ENCODE peak calls at places on chromosomes 3 and 15, in nine cellular contexts. Q, E, M, U, Z, O, A, X and H are unnamed samples.

GRCh38 chr3:182795383-182795782 is 2.1 kb downstream of the ATP11B start:
- DNase-seq in Q (peak), E (no peak), M (no peak), U (peak), Z (no peak), O (no peak), A (peak), X (no peak), H (no peak)

GRCh38 chr3:116188231-116188785 is 257.0 kb downstream of the LSAMP start:
- DNase-seq in Q (peak), E (no peak), M (no peak), U (no peak), Z (no peak), O (no peak), A (no peak), X (no peak), H (no peak)

GRCh38 chr15:39472661-39473657 is 107.9 kb upstream of the THBS1 start:
- DNase-seq in Q (no peak), E (no peak), M (peak), U (no peak), Z (peak), O (no peak), A (peak), X (no peak), H (no peak)

GRCh38 chr15:62569460-62570404 is 404.6 kb upstream of the C2CD4B start:
- DNase-seq in Q (peak), E (no peak), M (peak), U (no peak), Z (peak), O (no peak), A (peak), X (peak), H (no peak)

GRCh38 chr3:132347095-132347494 is 29.9 kb downstream of the ACP3 start:
- DNase-seq in Q (peak), E (no peak), M (peak), U (no peak), Z (no peak), O (no peak), A (peak), X (no peak), H (no peak)

GRCh38 chr3:66398228-66399025 is 102.4 kb downstream of the LRIG1 start:
- DNase-seq in Q (no peak), E (no peak), M (no peak), U (no peak), Z (no peak), O (no peak), A (peak), X (no peak), H (peak)

GRCh38 chr3:51908026-51908425 is 4.9 kb upstream of the IQCF1 start:
- DNase-seq in Q (no peak), E (no peak), M (no peak), U (no peak), Z (no peak), O (no peak), A (no peak), X (no peak), H (no peak)

GRCh38 chr3:157201648-157202278 is 41.8 kb upstream of the CCNL1 start:
- DNase-seq in Q (peak), E (no peak), M (no peak), U (no peak), Z (no peak), O (no peak), A (peak), X (no peak), H (no peak)

GRCh38 chr3:195750797-195751520 is 30.2 kb downstream of the MUC20 start:
- DNase-seq in Q (no peak), E (no peak), M (no peak), U (no peak), Z (no peak), O (no peak), A (no peak), X (no peak), H (no peak)

GRCh38 chr15:87816811-87817210 is 439.7 kb downstream of the NTRK3 start:
- DNase-seq in Q (peak), E (no peak), M (no peak), U (no peak), Z (no peak), O (peak), A (peak), X (no peak), H (no peak)

GRCh38 chr3:5016218-5017161 is 37.3 kb downstream of the BHLHE40 start:
- DNase-seq in Q (peak), E (no peak), M (peak), U (no peak), Z (no peak), O (peak), A (no peak), X (no peak), H (no peak)

GRCh38 chr3:162764672-162765071 is 1268.1 kb downstream of the OTOL1 start:
- DNase-seq in Q (no peak), E (no peak), M (no peak), U (no peak), Z (no peak), O (no peak), A (no peak), X (no peak), H (no peak)